ENCODE peak calls at places on chromosomes 2 and 18, in four cellular contexts. One of them, this sample, is unnamed.

GRCh38 chr2:207163053-207163814 is 2.5 kb downstream of the KLF7 start:
- DNase-seq in Calu3: peak; percentile 71
- DNase-seq in CD8-positive, alpha-beta T cell: no peak
- DNase-seq in IMR-90: peak; percentile 92
- DNase-seq in this sample: no peak

GRCh38 chr18:48238636-48239035 is 170.5 kb downstream of the ZBTB7C start:
- DNase-seq in Calu3: no peak
- DNase-seq in CD8-positive, alpha-beta T cell: no peak
- DNase-seq in IMR-90: no peak
- DNase-seq in this sample: no peak

GRCh38 chr18:3794537-3795348 is 344.8 kb downstream of the TGIF1 start:
- DNase-seq in Calu3: peak; percentile 75
- DNase-seq in CD8-positive, alpha-beta T cell: no peak
- DNase-seq in IMR-90: peak; percentile 99
- DNase-seq in this sample: no peak

GRCh38 chr2:174778479-174778962 is 14.2 kb upstream of the CHRNA1 start:
- DNase-seq in Calu3: peak; percentile 18
- DNase-seq in CD8-positive, alpha-beta T cell: peak; percentile 63
- DNase-seq in IMR-90: peak; percentile 99
- DNase-seq in this sample: no peak

GRCh38 chr18:48265328-48265727 is 143.9 kb downstream of the ZBTB7C start:
- DNase-seq in Calu3: no peak
- DNase-seq in CD8-positive, alpha-beta T cell: no peak
- DNase-seq in IMR-90: no peak
- DNase-seq in this sample: no peak

GRCh38 chr2:31083204-31083993 is 54.8 kb downstream of the GALNT14 start:
- DNase-seq in Calu3: peak; percentile 27
- DNase-seq in CD8-positive, alpha-beta T cell: no peak
- DNase-seq in IMR-90: no peak
- DNase-seq in this sample: no peak

GRCh38 chr2:109009920-109010610 is 21.0 kb upstream of the EDAR start:
- DNase-seq in Calu3: no peak
- DNase-seq in CD8-positive, alpha-beta T cell: no peak
- DNase-seq in IMR-90: peak; percentile 35
- DNase-seq in this sample: no peak

GRCh38 chr2:47239119-47239969 is 84.2 kb upstream of the STPG4 start:
- DNase-seq in Calu3: no peak
- DNase-seq in CD8-positive, alpha-beta T cell: no peak
- DNase-seq in IMR-90: no peak
- DNase-seq in this sample: no peak

GRCh38 chr18:73340135-73340934 is 472.5 kb upstream of the NETO1 start:
- DNase-seq in Calu3: peak; percentile 65
- DNase-seq in CD8-positive, alpha-beta T cell: no peak
- DNase-seq in IMR-90: peak; percentile 48
- DNase-seq in this sample: no peak

GRCh38 chr2:187169108-187169713 is 278.8 kb downstream of the CALCRL start:
- DNase-seq in Calu3: no peak
- DNase-seq in CD8-positive, alpha-beta T cell: no peak
- DNase-seq in IMR-90: no peak
- DNase-seq in this sample: no peak

GRCh38 chr2:64115808-64116598 is 28.2 kb downstream of the PELI1 start:
- DNase-seq in Calu3: peak; percentile 22
- DNase-seq in CD8-positive, alpha-beta T cell: no peak
- DNase-seq in IMR-90: no peak
- DNase-seq in this sample: no peak

GRCh38 chr18:3665780-3666525 is 216.0 kb downstream of the TGIF1 start:
- DNase-seq in Calu3: peak; percentile 88
- DNase-seq in CD8-positive, alpha-beta T cell: peak; percentile 64
- DNase-seq in IMR-90: peak; percentile 91
- DNase-seq in this sample: peak; percentile 86

GRCh38 chr2:238841542-238842181 is 6.2 kb upstream of the TWIST2 start:
- DNase-seq in Calu3: no peak
- DNase-seq in CD8-positive, alpha-beta T cell: no peak
- DNase-seq in IMR-90: no peak
- DNase-seq in this sample: no peak

GRCh38 chr2:215624423-215624829 is 188.6 kb upstream of the FN1 start:
- DNase-seq in Calu3: no peak
- DNase-seq in CD8-positive, alpha-beta T cell: no peak
- DNase-seq in IMR-90: peak; percentile 100
- DNase-seq in this sample: no peak

GRCh38 chr2:162344617-162344950 is 652 bp downstream of the GCA start:
- DNase-seq in Calu3: peak; percentile 23
- DNase-seq in CD8-positive, alpha-beta T cell: no peak
- DNase-seq in IMR-90: no peak
- DNase-seq in this sample: no peak

GRCh38 chr2:232308986-232309385 is 69.6 kb upstream of the ALPP start:
- DNase-seq in Calu3: no peak
- DNase-seq in CD8-positive, alpha-beta T cell: no peak
- DNase-seq in IMR-90: no peak
- DNase-seq in this sample: no peak

GRCh38 chr18:37742436-37742835 is 176.8 kb upstream of the CELF4 start:
- DNase-seq in Calu3: no peak
- DNase-seq in CD8-positive, alpha-beta T cell: no peak
- DNase-seq in IMR-90: no peak
- DNase-seq in this sample: no peak

GRCh38 chr18:45727068-45727467 is 3.1 kb downstream of the SLC14A1 start:
- DNase-seq in Calu3: no peak
- DNase-seq in CD8-positive, alpha-beta T cell: no peak
- DNase-seq in IMR-90: no peak
- DNase-seq in this sample: no peak

GRCh38 chr2:44948565-44949328 is 7.2 kb downstream of the SIX3 start:
- DNase-seq in Calu3: no peak
- DNase-seq in CD8-positive, alpha-beta T cell: no peak
- DNase-seq in IMR-90: no peak
- DNase-seq in this sample: no peak

GRCh38 chr2:216584112-216584511 is 49.1 kb upstream of the IGFBP2 start:
- DNase-seq in Calu3: no peak
- DNase-seq in CD8-positive, alpha-beta T cell: no peak
- DNase-seq in IMR-90: no peak
- DNase-seq in this sample: no peak

GRCh38 chr2:236728916-236729670 is 159.5 kb downstream of the ACKR3 start:
- DNase-seq in Calu3: no peak
- DNase-seq in CD8-positive, alpha-beta T cell: no peak
- DNase-seq in IMR-90: no peak
- DNase-seq in this sample: no peak

GRCh38 chr2:215946581-215946980 is 66.8 kb downstream of the MREG start:
- DNase-seq in Calu3: no peak
- DNase-seq in CD8-positive, alpha-beta T cell: no peak
- DNase-seq in IMR-90: no peak
- DNase-seq in this sample: no peak

GRCh38 chr2:173079968-173080860 is 4.6 kb downstream of the MAP3K20 start:
- DNase-seq in Calu3: no peak
- DNase-seq in CD8-positive, alpha-beta T cell: no peak
- DNase-seq in IMR-90: peak; percentile 97
- DNase-seq in this sample: no peak

GRCh38 chr2:8494589-8494988 is 187.3 kb upstream of the ID2 start:
- DNase-seq in Calu3: no peak
- DNase-seq in CD8-positive, alpha-beta T cell: no peak
- DNase-seq in IMR-90: no peak
- DNase-seq in this sample: no peak

GRCh38 chr18:8882632-8883408 is 177.5 kb downstream of the MTCL1 start:
- DNase-seq in Calu3: peak; percentile 47
- DNase-seq in CD8-positive, alpha-beta T cell: no peak
- DNase-seq in IMR-90: no peak
- DNase-seq in this sample: no peak

GRCh38 chr2:205879362-205879761 is 197.1 kb downstream of the NRP2 start:
- DNase-seq in Calu3: no peak
- DNase-seq in CD8-positive, alpha-beta T cell: no peak
- DNase-seq in IMR-90: no peak
- DNase-seq in this sample: no peak

GRCh38 chr2:70711191-70711590 is 56.8 kb downstream of the ADD2 start:
- DNase-seq in Calu3: no peak
- DNase-seq in CD8-positive, alpha-beta T cell: no peak
- DNase-seq in IMR-90: no peak
- DNase-seq in this sample: no peak

GRCh38 chr2:47189635-47190034 is 34.5 kb upstream of the STPG4 start:
- DNase-seq in Calu3: no peak
- DNase-seq in CD8-positive, alpha-beta T cell: no peak
- DNase-seq in IMR-90: peak; percentile 93
- DNase-seq in this sample: no peak

DNA sequence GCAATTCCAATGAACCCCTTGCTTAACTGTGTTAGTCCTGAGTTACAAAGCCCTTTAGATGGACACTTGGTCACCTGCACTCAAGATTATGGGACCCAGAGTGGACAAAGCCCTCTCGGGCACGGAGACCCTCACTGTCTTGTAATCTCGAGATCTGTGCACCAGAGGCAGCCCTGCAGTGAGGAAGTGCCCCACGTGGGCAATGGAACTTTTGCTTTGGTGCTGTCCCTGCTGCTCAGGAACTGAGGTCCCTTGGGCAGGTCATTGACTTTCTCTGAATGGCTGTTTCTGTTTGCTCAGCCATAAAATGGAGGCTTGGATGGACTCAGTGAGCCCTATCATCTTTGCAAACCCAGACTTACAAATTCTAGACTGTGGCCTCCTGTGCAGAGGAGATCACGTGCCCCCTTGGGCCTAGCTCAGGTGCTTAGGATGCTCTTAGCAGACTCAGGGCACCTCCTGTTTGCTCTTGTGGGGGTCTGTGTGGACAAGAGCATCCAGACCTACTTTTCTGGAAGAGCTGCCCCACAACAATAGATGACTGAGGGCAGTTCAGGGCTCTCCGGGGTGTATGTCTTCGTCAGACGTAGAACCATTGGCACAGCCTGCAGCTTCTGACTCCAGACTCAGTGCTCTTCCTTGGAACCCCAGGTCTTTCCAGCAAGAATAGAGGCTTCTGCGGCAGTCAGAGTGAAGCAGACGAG is 94.5 kb upstream of the HS6ST1 start:
- DNase-seq in Calu3: no peak
- DNase-seq in CD8-positive, alpha-beta T cell: no peak
- DNase-seq in IMR-90: no peak
- DNase-seq in this sample: no peak
- TF ChIP-seq CTCF in Calu3: no peak
- TF ChIP-seq CTCF in CD8-positive, alpha-beta T cell: no peak
- TF ChIP-seq CTCF in IMR-90: no peak
- TF ChIP-seq CTCF in this sample: no peak

DNA sequence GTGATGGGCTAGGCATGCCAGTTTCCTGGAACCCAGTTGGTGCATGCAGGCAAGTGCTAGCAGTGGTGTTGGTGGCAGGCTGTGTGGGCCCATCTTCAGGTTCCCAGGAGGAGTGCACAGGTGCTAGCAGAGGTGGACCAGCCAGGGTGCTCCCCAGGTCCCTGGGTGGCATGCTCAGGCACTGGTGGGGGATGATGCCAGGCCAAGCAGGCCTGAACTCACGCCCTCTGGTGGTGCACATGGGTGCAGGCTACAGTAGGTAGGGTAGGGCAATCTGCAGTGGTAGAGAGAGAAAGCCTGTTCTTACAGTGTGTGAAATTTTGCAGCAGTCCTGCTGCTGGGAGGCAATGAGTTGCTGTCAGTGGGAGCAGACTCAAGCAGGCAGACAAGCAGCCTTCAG is 1651.8 kb downstream of the DPP10 start:
- DNase-seq in Calu3: no peak
- DNase-seq in CD8-positive, alpha-beta T cell: no peak
- DNase-seq in IMR-90: no peak
- DNase-seq in this sample: no peak
- TF ChIP-seq CTCF in Calu3: no peak
- TF ChIP-seq CTCF in CD8-positive, alpha-beta T cell: no peak
- TF ChIP-seq CTCF in IMR-90: no peak
- TF ChIP-seq CTCF in this sample: peak; percentile 30

GRCh38 chr2:27664622-27665363 is 1.1 kb downstream of the SLC4A1AP start:
- DNase-seq in Calu3: no peak
- DNase-seq in CD8-positive, alpha-beta T cell: no peak
- DNase-seq in IMR-90: no peak
- DNase-seq in this sample: no peak

GRCh38 chr2:27661371-27661770 is 2.0 kb downstream of the SUPT7L start:
- DNase-seq in Calu3: no peak
- DNase-seq in CD8-positive, alpha-beta T cell: no peak
- DNase-seq in IMR-90: no peak
- DNase-seq in this sample: no peak

GRCh38 chr2:27663160-27663462 is 303 bp downstream of the SUPT7L start:
- DNase-seq in Calu3: no peak
- DNase-seq in CD8-positive, alpha-beta T cell: no peak
- DNase-seq in IMR-90: no peak
- DNase-seq in this sample: no peak

GRCh38 chr2:27664245-27664574 is 521 bp downstream of the SLC4A1AP start:
- DNase-seq in Calu3: no peak
- DNase-seq in CD8-positive, alpha-beta T cell: no peak
- DNase-seq in IMR-90: no peak
- DNase-seq in this sample: no peak

DNA sequence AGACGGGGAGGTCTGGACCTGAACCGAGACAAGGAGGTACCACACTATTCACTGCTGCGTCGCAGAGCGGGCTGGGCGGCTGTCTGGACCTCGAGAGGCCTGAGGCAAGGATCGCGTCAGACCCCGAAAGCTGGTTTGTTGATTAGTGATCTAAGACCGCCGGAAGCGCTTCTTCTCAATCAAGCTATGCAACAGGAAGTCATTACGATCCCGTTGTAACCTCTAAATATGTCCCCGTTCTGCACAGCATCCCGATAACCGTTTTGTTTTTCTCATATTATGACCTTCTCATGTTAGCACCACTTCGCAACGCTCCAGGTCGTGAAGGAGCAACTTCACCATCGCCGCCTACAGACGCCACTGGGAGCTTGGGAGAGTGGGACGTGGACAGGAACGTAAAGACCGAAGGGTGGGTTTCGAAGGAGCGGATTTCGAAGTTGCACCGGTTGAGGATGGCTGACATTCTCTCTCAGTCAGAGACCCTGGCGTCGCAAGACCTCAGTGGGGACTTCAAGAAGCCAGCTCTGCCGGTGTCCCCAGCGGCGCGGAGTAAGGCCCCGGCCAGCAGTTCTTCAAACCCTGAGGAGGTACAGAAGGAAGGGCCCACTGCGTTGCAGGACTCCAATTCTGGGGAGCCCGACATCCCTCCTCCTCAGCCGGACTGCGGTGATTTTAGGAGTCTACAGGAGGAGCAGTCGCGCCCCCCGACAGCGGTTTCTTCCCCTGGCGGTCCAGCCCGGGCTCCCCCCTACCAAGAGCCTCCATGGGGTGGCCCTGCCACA is at the start of the genes SLC4A1AP and SUPT7L:
- DNase-seq in Calu3: peak; percentile 66
- DNase-seq in CD8-positive, alpha-beta T cell: peak; percentile 64
- DNase-seq in IMR-90: peak; percentile 89
- DNase-seq in this sample: peak; percentile 66
- TF ChIP-seq CTCF in Calu3: no peak
- TF ChIP-seq CTCF in CD8-positive, alpha-beta T cell: no peak
- TF ChIP-seq CTCF in IMR-90: no peak
- TF ChIP-seq CTCF in this sample: no peak

GRCh38 chr2:10978112-10978670 is 66.5 kb downstream of the KCNF1 start:
- DNase-seq in Calu3: no peak
- DNase-seq in CD8-positive, alpha-beta T cell: no peak
- DNase-seq in IMR-90: no peak
- DNase-seq in this sample: no peak
- TF ChIP-seq CTCF in Calu3: no peak
- TF ChIP-seq CTCF in CD8-positive, alpha-beta T cell: no peak
- TF ChIP-seq CTCF in IMR-90: no peak
- TF ChIP-seq CTCF in this sample: no peak

This sample was measured in endothelial cell.